ENCODE peak calls at places on chromosome 9, in seven cellular contexts. I is bronchial epithelial cell, E is breast epithelium, N is A549, R is heart left ventricle, C is tibial nerve, K is HFF-Myc. S is an unnamed sample.

GRCh38 chr9:6229604-6230003 is 14.0 kb downstream of the IL33 start:
- DNase-seq in N (peak), I (peak), E (no peak), C (no peak), R (no peak), K (no peak), S (no peak)

GRCh38 chr9:523444-523843 is 308.8 kb downstream of the DOCK8 start:
- DNase-seq in K (no peak), R (no peak), E (no peak), N (no peak), I (no peak), C (no peak), S (no peak)

GRCh38 chr9:71752352-71752751 is 16.0 kb downstream of the CEMIP2 start:
- DNase-seq in C (no peak), E (no peak), R (no peak), K (no peak), N (no peak), I (no peak), S (no peak)

GRCh38 chr9:94868462-94868861 is 142.0 kb downstream of the AOPEP start:
- DNase-seq in K (no peak), C (no peak), I (no peak), N (no peak), E (no peak), R (no peak), S (no peak)

GRCh38 chr9:14158911-14159310 is 155.0 kb downstream of the NFIB start:
- DNase-seq in K (no peak), N (peak), E (no peak), R (no peak), C (no peak), I (peak), S (no peak)

GRCh38 chr9:137762414-137763061 is 115.0 kb upstream of the CACNA1B start:
- DNase-seq in I (no peak), K (peak), N (no peak), C (no peak), R (peak), E (no peak), S (no peak)

GRCh38 chr9:114889802-114890224 is 40.6 kb downstream of the TNFSF8 start:
- DNase-seq in K (no peak), R (no peak), I (no peak), N (no peak), C (no peak), E (no peak), S (no peak)

GRCh38 chr9:120950421-120951388 is 24.1 kb upstream of the TRAF1 start:
- DNase-seq in K (no peak), I (no peak), C (no peak), E (no peak), N (no peak), R (no peak), S (no peak)

GRCh38 chr9:72592501-72593403 is 71.3 kb downstream of the TMC1 start:
- DNase-seq in N (peak), R (no peak), I (peak), C (peak), K (peak), E (no peak), S (peak)

GRCh38 chr9:99867536-99867935 is 38.9 kb upstream of the STX17 start:
- DNase-seq in E (no peak), K (no peak), C (no peak), R (no peak), I (peak), N (no peak), S (no peak)

GRCh38 chr9:77433675-77434445 is 214.3 kb downstream of the GNA14 start:
- DNase-seq in N (peak), C (peak), R (peak), I (peak), E (no peak), K (no peak), S (peak)

GRCh38 chr9:104895572-104895971 is 32.4 kb downstream of the ABCA1 start:
- DNase-seq in R (no peak), E (no peak), I (peak), C (no peak), K (peak), N (no peak), S (no peak)

GRCh38 chr9:110443146-110443877 is 105.6 kb upstream of the TXNDC8 start:
- DNase-seq in N (peak), C (no peak), I (peak), K (no peak), E (no peak), R (no peak), S (no peak)

GRCh38 chr9:33988219-33988890 is 60.3 kb downstream of the UBAP2 start:
- DNase-seq in K (no peak), N (no peak), C (no peak), E (no peak), I (peak), R (no peak), S (no peak)

GRCh38 chr9:37903831-37904646 is at the start of gene SLC25A51:
- DNase-seq in N (peak), E (peak), C (peak), R (peak), I (peak), K (peak), S (peak)

GRCh38 chr9:88258587-88258986 is 120.3 kb upstream of the SPATA31C2 start:
- DNase-seq in K (no peak), C (peak), I (no peak), R (peak), E (peak), N (no peak), S (peak)

GRCh38 chr9:137167752-137168574 is 1.9 kb downstream of the LRRC26 start:
- DNase-seq in E (no peak), I (no peak), R (no peak), C (no peak), N (peak), K (no peak), S (peak)

GRCh38 chr9:90141723-90142122 is 500.9 kb downstream of the DIRAS2 start:
- DNase-seq in R (no peak), I (peak), E (no peak), K (no peak), C (no peak), N (peak), S (no peak)

GRCh38 chr9:90137824-90138223 is 504.8 kb downstream of the DIRAS2 start:
- DNase-seq in N (no peak), E (no peak), R (no peak), I (no peak), C (no peak), K (no peak), S (no peak)

GRCh38 chr9:90140131-90140818 is 502.3 kb downstream of the DIRAS2 start:
- DNase-seq in C (no peak), E (no peak), K (no peak), I (no peak), N (no peak), R (no peak), S (no peak)

GRCh38 chr9:90142580-90142979 is 500.0 kb downstream of the DIRAS2 start:
- DNase-seq in R (peak), E (no peak), C (peak), K (peak), N (peak), I (peak), S (peak)
- TF ChIP-seq CTCF in R (peak), E (peak), C (peak), K (peak), N (peak), I (peak), S (peak)

GRCh38 chr9:19493174-19493811 is 84.5 kb downstream of the ACER2 start:
- DNase-seq in I (peak), R (peak), N (peak), K (peak), C (peak), E (no peak), S (peak)
- H3K4me3 ChIP-seq in I (no peak), R (no peak), N (no peak), K (peak), C (peak), E (peak), S (no peak)

DNA sequence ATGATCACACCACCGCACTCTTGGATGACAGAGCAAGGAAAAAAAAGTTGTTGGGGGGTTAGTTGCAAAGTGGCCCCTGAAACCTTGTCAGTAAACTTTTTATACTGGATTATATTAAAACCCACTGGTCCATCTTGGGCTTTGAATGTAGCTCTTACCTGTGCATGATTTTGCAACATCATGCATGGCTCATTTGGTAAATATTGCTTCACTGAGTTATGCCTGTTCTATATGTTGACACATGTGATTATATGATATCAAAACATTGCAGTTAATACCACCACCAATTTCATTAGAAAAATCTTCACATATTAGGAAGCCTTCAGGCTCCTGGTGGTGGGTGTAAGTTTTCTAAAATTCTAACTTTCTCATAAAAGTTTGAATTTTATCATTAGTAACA is 41.9 kb downstream of the DYNC2I2 start:
- DNase-seq in E (no peak), K (no peak), C (no peak), I (peak), R (no peak), N (no peak), S (no peak)
- TF ChIP-seq CTCF in E (no peak), K (no peak), C (no peak), I (no peak), R (no peak), N (no peak), S (no peak)

DNA sequence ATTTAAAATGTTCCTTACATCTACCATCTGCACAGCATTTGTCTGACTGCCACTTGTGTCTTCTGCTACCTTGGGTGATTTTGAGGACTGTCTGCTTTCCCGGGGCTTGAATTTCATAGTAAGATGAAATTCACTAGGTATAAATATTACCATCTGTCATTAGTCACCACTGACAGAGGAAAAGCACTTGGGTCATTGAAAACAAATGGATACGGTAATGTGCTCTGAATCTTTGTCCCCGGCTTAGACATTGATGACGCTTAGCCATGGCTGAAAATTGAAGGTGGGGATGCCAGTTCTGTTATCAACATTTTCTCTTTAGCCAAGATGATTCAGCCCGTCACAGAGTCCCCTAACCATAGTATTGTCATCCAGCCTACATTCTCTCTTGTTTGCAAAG is 30.1 kb downstream of the SNX30 start:
- DNase-seq in N (no peak), C (no peak), R (no peak), E (no peak), K (no peak), I (no peak), S (no peak)
- H3K4me3 ChIP-seq in N (no peak), C (no peak), R (no peak), E (no peak), K (no peak), I (no peak), S (no peak)

GRCh38 chr9:86413966-86414880 is 60.0 kb upstream of the TUT7 start:
- DNase-seq in K (no peak), N (peak), E (no peak), C (no peak), I (peak), R (no peak), S (no peak)
- TF ChIP-seq CTCF in K (peak), N (peak), E (peak), C (peak), I (peak), R (peak), S (peak)

GRCh38 chr9:130824616-130825015 is 10.4 kb upstream of the ABL1 start:
- DNase-seq in I (peak), K (no peak), N (no peak), E (no peak), R (no peak), C (no peak), S (no peak)
- H3K4me3 ChIP-seq in I (no peak), K (peak), N (no peak), E (no peak), R (no peak), C (no peak), S (no peak)

S was measured in body of pancreas.